ENCODE peak calls at places on chromosomes 4 and X, in five cellular contexts. N is GM12878, C is sigmoid colon, G is H1, V is suprapubic skin. I is an unnamed sample.

GRCh38 chr4:100848865-100849264 is 331.0 kb upstream of the EMCN start:
- DNase-seq in C (no peak), V (no peak), N (no peak), G (no peak), I (no peak)

GRCh38 chr4:154076921-154077320 is 288.0 kb upstream of the SFRP2 start:
- DNase-seq in C (no peak), N (no peak), G (no peak), V (no peak), I (no peak)

GRCh38 chr4:7565483-7565882 is 130.8 kb upstream of the PSAPL1 start:
- DNase-seq in N (no peak), V (no peak), C (no peak), G (no peak), I (no peak)

GRCh38 chr4:48909697-48910096 is 3.1 kb upstream of the OCIAD2 start:
- DNase-seq in V (no peak), G (peak), N (no peak), C (no peak), I (no peak)

GRCh38 chr4:139814285-139815015 is 148.8 kb downstream of the MGST2 start:
- DNase-seq in V (no peak), C (no peak), N (no peak), G (no peak), I (no peak)

GRCh38 chr4:2799971-2800690 is 7.2 kb downstream of the SH3BP2 start:
- DNase-seq in G (no peak), N (no peak), V (peak), C (peak), I (no peak)

GRCh38 chr4:169443748-169444147 is 168.6 kb downstream of the NEK1 start:
- DNase-seq in V (no peak), C (no peak), N (no peak), G (no peak), I (no peak)

GRCh38 chr4:186137193-186137792 is 32.8 kb downstream of the FAM149A start:
- DNase-seq in G (no peak), C (no peak), N (no peak), V (no peak), I (peak)

GRCh38 chrX:96314974-96315373 is 369.7 kb upstream of the DIAPH2 start:
- DNase-seq in V (no peak), N (no peak), C (no peak), G (no peak), I (no peak)

GRCh38 chr4:173414456-173414855 is 15.5 kb upstream of the SCRG1 start:
- DNase-seq in G (no peak), N (no peak), C (no peak), V (no peak), I (no peak)

GRCh38 chr4:173418636-173419035 is 19.7 kb upstream of the SCRG1 start:
- DNase-seq in G (no peak), N (no peak), C (no peak), V (no peak), I (no peak)

GRCh38 chr4:173415092-173415491 is 16.2 kb upstream of the SCRG1 start:
- DNase-seq in G (no peak), N (no peak), V (no peak), C (no peak), I (no peak)

GRCh38 chr4:173417833-173418232 is 18.9 kb upstream of the SCRG1 start:
- DNase-seq in N (no peak), V (no peak), C (no peak), G (no peak), I (no peak)

DNA sequence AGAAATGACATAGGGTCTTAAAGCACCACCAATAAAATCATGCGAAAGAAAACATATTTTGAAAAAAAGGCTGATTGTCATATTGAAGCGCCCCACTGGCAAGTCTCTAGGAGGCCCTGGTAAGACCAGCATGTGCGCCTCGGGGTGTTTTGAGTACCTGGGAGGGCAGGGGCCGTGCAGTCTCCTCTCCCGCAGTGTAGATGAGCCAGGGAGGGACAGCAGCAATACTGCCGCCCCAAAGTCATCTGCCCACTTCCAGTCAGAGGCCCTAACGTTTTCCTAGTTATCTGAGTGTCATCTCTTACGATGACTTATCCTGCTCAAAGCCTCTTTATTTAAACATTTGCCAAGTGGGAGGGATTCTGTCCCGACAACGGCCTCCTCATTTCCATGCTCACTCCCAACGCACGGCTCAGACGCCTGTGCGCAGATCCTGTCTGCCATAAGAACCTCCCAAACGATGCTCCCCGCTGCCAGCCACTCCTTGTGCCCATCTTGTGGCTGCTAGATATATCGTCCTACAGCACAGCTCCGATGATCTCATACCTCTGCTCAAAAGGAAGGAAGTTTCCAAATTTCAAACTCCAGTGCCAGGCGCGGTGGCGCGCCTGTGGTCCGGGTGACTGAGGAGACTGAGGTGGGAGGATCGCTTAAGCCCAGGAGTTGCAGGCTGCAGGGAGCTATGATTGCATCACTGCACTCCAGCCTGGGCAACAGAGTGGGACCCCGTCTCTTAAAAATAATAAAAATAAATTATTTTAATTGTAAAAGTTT is 17.2 kb upstream of the SCRG1 start:
- DNase-seq in N (no peak), G (no peak), V (peak), C (peak), I (no peak)
- TF ChIP-seq POLR2A in N (no peak), G (no peak), V (no peak), C (no peak), I (no peak)

GRCh38 chr4:177448850-177449249 is 6.6 kb upstream of the AGA start:
- DNase-seq in C (no peak), V (no peak), G (no peak), N (no peak), I (no peak)
- TF ChIP-seq EP300 in C (no peak), V (no peak), G (no peak), N (no peak), I (no peak)

DNA sequence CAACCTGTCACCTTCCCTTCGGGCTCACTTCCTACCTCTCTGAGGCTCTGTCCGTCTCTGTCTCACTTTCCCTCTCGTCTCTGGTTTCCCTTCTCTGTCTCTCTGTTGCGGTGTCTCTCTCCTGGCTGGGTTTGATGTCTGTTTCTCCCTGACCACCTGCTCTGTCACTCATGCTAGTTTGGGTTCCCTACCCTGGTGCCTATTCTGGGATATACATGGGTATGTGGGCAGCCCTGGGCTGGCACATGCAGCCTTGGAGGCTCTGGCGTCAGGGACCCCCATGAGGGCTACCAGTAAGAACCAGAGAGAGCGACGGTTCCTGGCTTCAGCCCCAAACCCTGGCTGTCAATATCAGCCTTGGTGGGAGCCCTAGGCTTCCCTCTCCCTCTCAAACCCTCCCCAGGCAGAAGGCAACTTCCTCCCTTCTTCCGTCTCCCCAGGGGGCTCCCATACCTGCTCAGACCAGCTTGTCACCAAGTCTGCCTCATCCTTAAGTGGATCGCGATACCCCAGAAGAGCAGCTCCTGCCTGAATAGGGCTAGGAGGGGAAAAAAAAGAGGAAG is 314 bp downstream of the DNASE1L1 start:
- DNase-seq in N (no peak), V (no peak), C (no peak), G (no peak), I (no peak)
- H3K27ac ChIP-seq in N (no peak), V (no peak), C (peak), G (no peak), I (peak)

DNA sequence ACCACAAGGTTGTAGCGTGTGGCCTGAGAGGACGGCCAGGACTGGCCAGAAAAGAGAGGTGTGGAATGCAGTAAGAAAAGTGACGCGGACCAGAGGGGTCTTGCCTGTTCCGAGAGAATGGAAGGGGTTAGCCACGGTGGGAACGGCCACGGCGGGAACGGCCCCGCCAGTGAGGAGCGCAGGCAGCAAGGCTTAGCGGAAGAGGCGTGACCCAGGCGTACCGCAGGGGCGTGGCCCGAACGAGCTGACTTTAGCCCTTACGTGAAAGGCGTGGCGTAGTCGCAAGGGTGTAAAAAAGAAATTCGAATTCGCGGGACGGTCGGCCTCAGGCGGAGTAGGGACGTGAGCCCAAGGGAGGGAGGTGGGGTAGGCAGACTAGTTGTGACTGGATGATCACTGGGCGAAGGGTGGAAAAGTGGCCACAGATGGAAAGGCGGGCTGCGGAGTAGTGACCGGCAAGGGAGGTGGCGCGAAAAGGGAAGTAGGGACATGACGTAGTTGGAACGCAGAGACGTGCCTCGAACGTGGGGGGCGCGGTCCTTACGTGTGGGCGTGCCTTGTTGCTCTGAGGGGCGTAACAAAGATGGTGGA is 10.4 kb upstream of the CLTRN start:
- DNase-seq in C (peak), G (no peak), V (peak), N (peak), I (peak)
- TF ChIP-seq POLR2A in C (peak), G (peak), V (no peak), N (peak), I (peak)

GRCh38 chr4:104728380-104729122 is 233.9 kb upstream of the CXXC4 start:
- DNase-seq in G (no peak), C (no peak), V (no peak), N (no peak), I (no peak)
- TF ChIP-seq EP300 in G (no peak), C (no peak), V (no peak), N (no peak), I (no peak)

I was measured in esophagus muscularis mucosa.